ENCODE peak calls at places on chromosome 21, in ten cellular contexts. W, J, N, G, X, A, T, F, P and S are unnamed samples.

GRCh38 chr21:42632336-42632751 is 21.1 kb upstream of the PDE9A start:
- DNase-seq in W (no peak), J (no peak), N (no peak), G (no peak), X (no peak), A (no peak), T (no peak), F (no peak), P (no peak), S (no peak)

GRCh38 chr21:16046625-16047340 is 317.0 kb downstream of the USP25 start:
- DNase-seq in W (no peak), J (no peak), N (no peak), G (no peak), X (no peak), A (no peak), T (no peak), F (no peak), P (no peak), S (no peak)

GRCh38 chr21:14080040-14080763 is 130.6 kb downstream of the LIPI start:
- DNase-seq in W (no peak), J (no peak), N (no peak), G (no peak), X (no peak), A (no peak), T (no peak), F (no peak), P (no peak), S (no peak)

GRCh38 chr21:46021978-46022544 is 40.5 kb downstream of the COL6A1 start:
- DNase-seq in W (no peak), J (no peak), N (no peak), G (no peak), X (peak; percentile 59), A (no peak), T (peak; percentile 67), F (no peak), P (no peak), S (no peak)

GRCh38 chr21:44914176-44914874 is 6.4 kb downstream of the ITGB2 start:
- DNase-seq in W (peak; percentile 49), J (no peak), N (no peak), G (no peak), X (no peak), A (peak; percentile 52), T (no peak), F (no peak), P (peak; percentile 53), S (peak; percentile 61)

GRCh38 chr21:26095131-26095530 is 75.4 kb downstream of the APP start:
- DNase-seq in W (no peak), J (no peak), N (no peak), G (no peak), X (no peak), A (no peak), T (no peak), F (no peak), P (no peak), S (no peak)

GRCh38 chr21:42362700-42363099 is 3.6 kb downstream of the TFF1 start:
- DNase-seq in W (no peak), J (peak; percentile 24), N (no peak), G (no peak), X (no peak), A (no peak), T (no peak), F (no peak), P (no peak), S (no peak)

GRCh38 chr21:26194811-26195251 is 24.3 kb upstream of the APP start:
- DNase-seq in W (no peak), J (no peak), N (no peak), G (no peak), X (no peak), A (no peak), T (no peak), F (no peak), P (no peak), S (no peak)

GRCh38 chr21:26137379-26138060 is 33.0 kb downstream of the APP start:
- DNase-seq in W (no peak), J (no peak), N (no peak), G (no peak), X (no peak), A (no peak), T (no peak), F (no peak), P (no peak), S (no peak)

GRCh38 chr21:41640756-41641509 is 125.9 kb downstream of the RIPK4 start:
- DNase-seq in W (no peak), J (no peak), N (peak; percentile 16), G (no peak), X (no peak), A (no peak), T (no peak), F (no peak), P (no peak), S (no peak)

GRCh38 chr21:45866473-45867010 is 115.0 kb upstream of the COL6A1 start:
- DNase-seq in W (no peak), J (no peak), N (no peak), G (no peak), X (no peak), A (no peak), T (peak; percentile 11), F (no peak), P (no peak), S (no peak)